ENCODE peak calls at places on chromosomes 2 and 18, in six cellular contexts. T is uterus; N is A549; J is psoas muscle; B is left lung; Q is CD4-positive, alpha-beta T cell. L is an unnamed sample.

GRCh38 chr2:219177594-219178376 is at the start of gene RETREG2:
- DNase-seq in Q (peak), J (peak), N (peak), T (peak), B (peak), L (peak)

GRCh38 chr2:151020411-151020810 is 241.3 kb downstream of the RBM43 start:
- DNase-seq in Q (no peak), B (no peak), T (no peak), N (no peak), J (no peak), L (no peak)

GRCh38 chr2:241122376-241123002 is 20.4 kb upstream of the MTERF4 start:
- DNase-seq in T (no peak), J (peak), Q (no peak), B (peak), N (no peak), L (no peak)

GRCh38 chr18:28682912-28683311 is 506.0 kb upstream of the CDH2 start:
- DNase-seq in Q (no peak), J (no peak), N (no peak), T (no peak), B (no peak), L (no peak)

GRCh38 chr18:22343613-22344012 is 74.1 kb downstream of the CTAGE1 start:
- DNase-seq in B (no peak), J (no peak), N (no peak), T (no peak), Q (no peak), L (no peak)

GRCh38 chr18:70366670-70367069 is 77.8 kb downstream of the SOCS6 start:
- DNase-seq in Q (no peak), J (no peak), N (no peak), B (no peak), T (no peak), L (no peak)

GRCh38 chr2:39737661-39738060 is 41.4 kb downstream of the THUMPD2 start:
- DNase-seq in B (no peak), J (no peak), N (no peak), Q (no peak), T (peak), L (peak)

GRCh38 chr2:144078091-144078490 is 441.8 kb downstream of the ZEB2 start:
- DNase-seq in Q (no peak), B (no peak), T (no peak), N (no peak), J (no peak), L (no peak)

GRCh38 chr2:23433282-23433681 is 48.3 kb downstream of the KLHL29 start:
- DNase-seq in Q (no peak), N (no peak), B (no peak), T (no peak), J (no peak), L (no peak)

GRCh38 chr2:184879671-184880070 is 281.3 kb downstream of the ZNF804A start:
- DNase-seq in B (no peak), N (no peak), T (no peak), Q (no peak), J (no peak), L (no peak)

GRCh38 chr2:216015722-216016464 is 2.5 kb upstream of the MREG start:
- DNase-seq in N (no peak), T (no peak), B (no peak), J (no peak), Q (peak), L (no peak)

GRCh38 chr18:427005-427404 is 73.5 kb downstream of the COLEC12 start:
- DNase-seq in J (no peak), N (peak), Q (no peak), B (no peak), T (peak), L (no peak)

GRCh38 chr2:26704441-26704977 is 12.0 kb downstream of the KCNK3 start:
- DNase-seq in T (no peak), N (no peak), J (no peak), B (peak), Q (no peak), L (no peak)

GRCh38 chr2:96175951-96176350 is 30.7 kb upstream of the DUSP2 start:
- DNase-seq in J (no peak), Q (no peak), N (no peak), T (no peak), B (no peak), L (peak)

GRCh38 chr2:43872151-43872550 is 33.4 kb downstream of the ABCG8 start:
- DNase-seq in B (no peak), J (no peak), Q (no peak), N (no peak), T (no peak), L (no peak)

GRCh38 chr18:26791676-26792075 is 73.8 kb downstream of the AQP4 start:
- DNase-seq in J (no peak), N (peak), T (no peak), Q (no peak), B (no peak), L (no peak)

GRCh38 chr2:44999540-44999939 is 9.7 kb downstream of the SIX2 start:
- DNase-seq in T (no peak), Q (no peak), N (no peak), J (no peak), B (no peak), L (no peak)

GRCh38 chr2:172836386-172837200 is 100.9 kb downstream of the RAPGEF4 start:
- DNase-seq in Q (no peak), N (peak), T (peak), J (no peak), B (no peak), L (no peak)

GRCh38 chr2:159140070-159140774 is 146.3 kb downstream of the WDSUB1 start:
- DNase-seq in B (no peak), J (no peak), N (no peak), T (no peak), Q (no peak), L (peak)

GRCh38 chr2:295081-295480 is 7.2 kb upstream of the ALKAL2 start:
- DNase-seq in Q (no peak), J (no peak), B (no peak), T (no peak), N (no peak), L (no peak)

GRCh38 chr2:44934962-44935853 is 6.3 kb upstream of the SIX3 start:
- DNase-seq in N (no peak), B (peak), Q (no peak), J (peak), T (no peak), L (no peak)

GRCh38 chr2:217742837-217743236 is 260.0 kb downstream of the TNS1 start:
- DNase-seq in B (no peak), Q (no peak), T (no peak), J (no peak), N (no peak), L (no peak)

GRCh38 chr2:68838641-68839040 is 32.6 kb downstream of the BMP10 start:
- DNase-seq in J (no peak), T (no peak), B (no peak), N (no peak), Q (no peak), L (no peak)

GRCh38 chr2:12402440-12403139 is 314.1 kb upstream of the TRIB2 start:
- DNase-seq in N (no peak), J (no peak), B (no peak), T (no peak), Q (no peak), L (no peak)

GRCh38 chr18:44668280-44668975 is 12.3 kb upstream of the SETBP1 start:
- DNase-seq in J (no peak), T (no peak), N (no peak), B (no peak), Q (no peak), L (no peak)

GRCh38 chr2:54540194-54540593 is 84.1 kb downstream of the SPTBN1 start:
- DNase-seq in Q (no peak), T (no peak), J (no peak), B (no peak), N (no peak), L (no peak)

DNA sequence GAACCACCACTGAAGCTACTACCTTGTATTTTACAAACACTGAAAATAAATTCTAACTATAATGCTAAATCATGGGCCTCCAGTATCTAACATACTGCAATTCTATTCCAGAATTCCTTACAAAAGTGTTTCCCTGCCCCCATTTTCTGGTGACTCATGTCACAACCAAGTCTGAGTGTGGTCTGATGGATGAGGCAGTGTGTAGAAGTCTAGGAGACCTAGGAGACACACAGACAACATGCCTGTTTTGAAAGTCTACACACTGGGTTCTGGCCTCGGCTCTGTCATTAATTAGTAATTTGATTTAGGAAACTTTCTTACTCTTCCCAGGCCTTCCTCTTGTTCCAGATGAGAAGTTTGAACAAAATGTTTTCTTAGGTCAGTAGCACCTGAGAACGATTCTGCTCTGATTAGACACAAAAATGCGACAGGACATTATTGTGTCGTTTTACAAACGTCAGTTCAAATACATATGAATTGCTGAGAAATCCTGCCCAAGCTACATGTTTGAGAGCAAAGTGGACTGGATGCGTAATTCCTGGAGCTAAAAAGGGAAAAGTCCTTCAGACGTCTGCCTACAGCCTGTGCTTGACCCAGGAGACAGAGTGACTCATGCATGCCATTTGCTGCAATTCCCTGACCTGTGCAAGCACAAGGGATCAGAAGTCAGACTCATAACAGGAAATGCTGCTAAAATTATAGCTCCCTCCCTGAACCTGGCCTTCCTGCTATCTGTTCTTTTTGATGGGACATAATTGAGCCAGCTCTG is 494.3 kb downstream of the SOX11 start:
- DNase-seq in B (no peak), N (peak), Q (no peak), J (no peak), T (no peak), L (no peak)
- H3K27ac ChIP-seq in B (peak), N (peak), Q (no peak), J (no peak), T (no peak), L (no peak)

GRCh38 chr18:31680836-31681568 is 3.4 kb downstream of the B4GALT6 start:
- DNase-seq in Q (no peak), T (no peak), B (no peak), N (peak), J (no peak), L (no peak)
- TF ChIP-seq CTCF in Q (peak), T (no peak), B (no peak), N (no peak), J (no peak), L (no peak)

DNA sequence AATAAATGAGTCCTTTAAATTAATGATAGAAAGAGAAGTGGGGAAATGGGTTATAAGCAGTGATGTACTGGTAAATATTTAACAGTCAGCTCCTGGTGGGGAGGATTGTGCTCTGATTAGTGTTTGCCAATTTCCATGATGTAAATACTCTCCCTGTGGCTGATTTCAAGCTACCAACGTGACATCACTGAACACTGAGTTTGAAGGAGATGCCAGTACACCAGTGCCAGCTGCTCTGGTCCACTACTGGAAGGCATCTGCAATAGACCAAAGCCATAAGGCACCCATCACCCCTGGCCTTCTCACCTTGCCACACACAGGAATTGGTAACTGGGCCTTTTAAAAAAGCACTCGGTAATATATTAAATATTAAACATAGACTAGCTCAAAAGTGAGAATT is 77.7 kb downstream of the TGOLN2 start:
- DNase-seq in N (no peak), J (no peak), Q (no peak), B (no peak), T (no peak), L (no peak)
- H3K27ac ChIP-seq in N (no peak), J (no peak), Q (no peak), B (no peak), T (no peak), L (no peak)

GRCh38 chr2:212894026-212894425 is 257.4 kb downstream of the IKZF2 start:
- DNase-seq in Q (no peak), N (no peak), J (no peak), B (no peak), T (no peak), L (no peak)

GRCh38 chr2:212897296-212897695 is 254.1 kb downstream of the IKZF2 start:
- DNase-seq in B (no peak), N (no peak), T (no peak), J (no peak), Q (no peak), L (no peak)

GRCh38 chr2:212893216-212893615 is 258.2 kb downstream of the IKZF2 start:
- DNase-seq in T (no peak), N (no peak), B (no peak), J (no peak), Q (no peak), L (no peak)

GRCh38 chr2:212891580-212891979 is 259.8 kb downstream of the IKZF2 start:
- DNase-seq in B (no peak), N (no peak), Q (no peak), T (no peak), J (no peak), L (no peak)

DNA sequence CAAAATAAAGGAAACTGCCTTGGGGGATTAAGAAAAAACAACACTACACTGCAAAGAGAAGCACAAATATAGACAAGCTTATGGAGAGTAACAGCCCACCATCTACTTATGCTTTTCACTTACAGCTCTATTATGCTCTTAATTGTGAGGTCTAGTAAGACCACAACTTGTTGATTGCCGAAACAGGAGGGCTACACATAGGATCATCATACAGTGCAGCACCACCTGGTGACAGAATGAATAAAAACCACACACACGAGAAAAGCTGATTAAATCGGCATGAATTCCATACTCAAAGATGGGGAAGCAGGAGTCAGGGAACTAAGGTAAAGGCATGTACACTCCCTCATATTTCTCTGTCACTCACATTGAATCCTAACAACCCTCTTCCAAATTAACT is 259.2 kb downstream of the IKZF2 start:
- DNase-seq in N (peak), J (no peak), T (no peak), B (no peak), Q (no peak), L (peak)
- TF ChIP-seq CTCF in N (peak), J (peak), T (no peak), B (no peak), Q (no peak), L (peak)

DNA sequence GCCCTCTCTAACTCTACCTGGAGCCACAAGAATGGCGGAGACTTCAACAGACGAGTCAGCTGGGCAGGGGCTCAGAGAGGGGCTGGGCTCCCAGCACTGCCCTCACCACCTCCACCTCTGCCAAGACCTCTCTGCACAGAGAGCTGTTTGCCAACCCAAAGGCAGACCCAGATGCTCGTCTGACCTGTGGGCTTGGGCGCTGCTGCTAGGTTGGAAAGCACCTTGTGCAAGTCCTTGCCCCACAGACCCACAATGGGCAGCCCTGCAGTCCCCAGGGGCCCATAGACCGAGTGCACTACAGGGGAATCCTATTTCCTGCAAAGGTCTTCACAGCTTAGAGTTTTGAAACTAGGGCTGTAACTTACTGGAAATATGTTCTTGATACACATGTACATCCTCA is 13.3 kb downstream of the ACKR3 start:
- DNase-seq in Q (no peak), B (no peak), T (no peak), J (peak), N (no peak), L (no peak)
- H3K27ac ChIP-seq in Q (no peak), B (no peak), T (no peak), J (no peak), N (no peak), L (no peak)

GRCh38 chr2:74548285-74548918 is 5.3 kb downstream of the LOXL3 start:
- DNase-seq in J (no peak), B (no peak), T (no peak), N (no peak), Q (no peak), L (no peak)

GRCh38 chr2:74540291-74540690 is 10.6 kb downstream of the HTRA2 start:
- DNase-seq in N (no peak), B (no peak), T (no peak), J (peak), Q (no peak), L (no peak)

GRCh38 chr2:74546004-74546403 is 7.7 kb downstream of the LOXL3 start:
- DNase-seq in N (no peak), J (no peak), B (no peak), T (no peak), Q (no peak), L (no peak)

GRCh38 chr2:74542978-74543377 is 10.8 kb downstream of the LOXL3 start:
- DNase-seq in T (no peak), J (no peak), Q (no peak), N (no peak), B (no peak), L (no peak)

GRCh38 chr2:74544634-74545033 is 9.1 kb downstream of the LOXL3 start:
- DNase-seq in N (peak), T (no peak), J (no peak), B (no peak), Q (no peak), L (no peak)
- TF ChIP-seq CTCF in N (peak), T (no peak), J (no peak), B (no peak), Q (peak), L (no peak)

GRCh38 chr18:49672853-49673252 is 111.0 kb downstream of the LIPG start:
- DNase-seq in B (no peak), Q (no peak), T (no peak), N (no peak), J (no peak), L (no peak)

GRCh38 chr18:49669403-49669802 is 107.5 kb downstream of the LIPG start:
- DNase-seq in N (no peak), B (no peak), J (no peak), T (no peak), Q (no peak), L (no peak)

GRCh38 chr18:49666045-49666444 is 104.2 kb downstream of the LIPG start:
- DNase-seq in B (no peak), T (no peak), Q (no peak), N (no peak), J (no peak), L (no peak)

GRCh38 chr18:49667462-49667861 is 105.6 kb downstream of the LIPG start:
- DNase-seq in N (no peak), Q (no peak), J (no peak), B (no peak), T (no peak), L (no peak)

GRCh38 chr18:49668583-49669290 is 106.9 kb downstream of the LIPG start:
- DNase-seq in J (no peak), T (peak), Q (no peak), N (no peak), B (no peak), L (no peak)
- H3K27ac ChIP-seq in J (no peak), T (peak), Q (no peak), N (no peak), B (peak), L (no peak)

GRCh38 chr2:120176526-120176925 is 46.7 kb downstream of the TMEM185B start:
- DNase-seq in T (no peak), B (no peak), Q (no peak), J (no peak), N (no peak), L (no peak)

GRCh38 chr2:120177011-120177621 is 46.1 kb downstream of the TMEM185B start:
- DNase-seq in Q (peak), J (peak), T (no peak), N (no peak), B (peak), L (no peak)

GRCh38 chr2:120177973-120178372 is 45.2 kb downstream of the TMEM185B start:
- DNase-seq in J (no peak), N (no peak), Q (no peak), T (no peak), B (no peak), L (no peak)

GRCh38 chr2:120180066-120180465 is 43.1 kb downstream of the TMEM185B start:
- DNase-seq in B (no peak), N (no peak), J (no peak), Q (no peak), T (no peak), L (no peak)

DNA sequence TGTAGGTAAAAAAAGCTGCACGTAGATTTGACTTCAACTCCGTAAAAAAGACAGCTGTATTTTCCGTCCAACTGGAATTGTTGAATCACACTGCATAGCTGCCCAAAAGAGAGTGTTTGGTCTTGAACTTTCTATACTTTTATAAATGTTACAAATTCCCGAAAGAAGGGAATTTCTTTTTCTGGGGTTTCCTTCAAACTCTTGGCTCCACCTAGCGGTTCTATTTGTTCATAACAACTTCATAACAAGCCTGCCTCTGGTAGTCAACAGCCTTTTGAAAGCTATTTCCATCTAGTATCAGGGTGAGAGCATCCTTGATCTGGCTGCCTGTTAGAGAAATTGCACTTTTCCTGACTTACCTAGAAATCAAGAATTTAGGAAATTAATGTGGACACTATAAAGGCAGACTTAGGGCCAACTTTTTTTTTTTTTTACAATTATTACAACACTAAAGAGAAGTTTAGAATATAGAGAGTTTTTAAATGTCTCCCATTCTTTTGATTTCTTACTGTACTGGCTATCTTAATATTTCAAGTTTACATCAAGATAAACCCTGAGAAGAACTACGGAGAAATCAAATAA is 48.1 kb downstream of the TMEM185B start:
- DNase-seq in B (no peak), Q (no peak), J (no peak), N (peak), T (peak), L (peak)
- TF ChIP-seq CTCF in B (peak), Q (peak), J (peak), N (peak), T (peak), L (peak)

L was measured in AG04450.